ENCODE peak calls at places on chromosome 4, in five cellular contexts. One of them, this sample, is unnamed.

GRCh38 chr4:182662551-182662950 is 254.6 kb downstream of the DCTD start:
- DNase-seq in ovary: no peak
- DNase-seq in GM23338: no peak
- DNase-seq in fibroblast of lung: no peak
- DNase-seq in mesothelial cell of epicardium: no peak
- DNase-seq in this sample: no peak

GRCh38 chr4:183388021-183388420 is 56.4 kb upstream of the CDKN2AIP start:
- DNase-seq in ovary: no peak
- DNase-seq in GM23338: no peak
- DNase-seq in fibroblast of lung: no peak
- DNase-seq in mesothelial cell of epicardium: no peak
- DNase-seq in this sample: no peak

GRCh38 chr4:95715830-95716229 is 124.1 kb upstream of the PDHA2 start:
- DNase-seq in ovary: no peak
- DNase-seq in GM23338: no peak
- DNase-seq in fibroblast of lung: no peak
- DNase-seq in mesothelial cell of epicardium: no peak
- DNase-seq in this sample: no peak

GRCh38 chr4:78612398-78613005 is 60.9 kb downstream of the ANXA3 start:
- DNase-seq in ovary: no peak
- DNase-seq in GM23338: peak
- DNase-seq in fibroblast of lung: peak
- DNase-seq in mesothelial cell of epicardium: no peak
- DNase-seq in this sample: no peak

GRCh38 chr4:25098964-25099843 is 61.0 kb downstream of the SEPSECS start:
- DNase-seq in ovary: peak
- DNase-seq in GM23338: no peak
- DNase-seq in fibroblast of lung: peak
- DNase-seq in mesothelial cell of epicardium: no peak
- DNase-seq in this sample: no peak

GRCh38 chr4:120466429-120466828 is 399.8 kb upstream of the MAD2L1 start:
- DNase-seq in ovary: no peak
- DNase-seq in GM23338: peak
- DNase-seq in fibroblast of lung: no peak
- DNase-seq in mesothelial cell of epicardium: no peak
- DNase-seq in this sample: no peak

GRCh38 chr4:181957088-181957487 is 286.1 kb upstream of the TENM3 start:
- DNase-seq in ovary: no peak
- DNase-seq in GM23338: no peak
- DNase-seq in fibroblast of lung: peak
- DNase-seq in mesothelial cell of epicardium: no peak
- DNase-seq in this sample: no peak

GRCh38 chr4:76622126-76622525 is 187.1 kb downstream of the SHROOM3 start:
- DNase-seq in ovary: no peak
- DNase-seq in GM23338: no peak
- DNase-seq in fibroblast of lung: no peak
- DNase-seq in mesothelial cell of epicardium: no peak
- DNase-seq in this sample: no peak

GRCh38 chr4:40719008-40719623 is 30.6 kb upstream of the NSUN7 start:
- DNase-seq in ovary: no peak
- DNase-seq in GM23338: peak
- DNase-seq in fibroblast of lung: peak
- DNase-seq in mesothelial cell of epicardium: no peak
- DNase-seq in this sample: no peak

GRCh38 chr4:169270156-169270809 is 473 bp downstream of the SH3RF1 start:
- DNase-seq in ovary: peak
- DNase-seq in GM23338: peak
- DNase-seq in fibroblast of lung: peak
- DNase-seq in mesothelial cell of epicardium: peak
- DNase-seq in this sample: peak

GRCh38 chr4:132513491-132513890 is 635.6 kb upstream of the PCDH10 start:
- DNase-seq in ovary: no peak
- DNase-seq in GM23338: peak
- DNase-seq in fibroblast of lung: no peak
- DNase-seq in mesothelial cell of epicardium: no peak
- DNase-seq in this sample: no peak

GRCh38 chr4:125060376-125060775 is 254.4 kb upstream of the FAT4 start:
- DNase-seq in ovary: no peak
- DNase-seq in GM23338: no peak
- DNase-seq in fibroblast of lung: no peak
- DNase-seq in mesothelial cell of epicardium: no peak
- DNase-seq in this sample: no peak

GRCh38 chr4:140300271-140300970 is 73.0 kb upstream of the SCOC start:
- DNase-seq in ovary: no peak
- DNase-seq in GM23338: no peak
- DNase-seq in fibroblast of lung: peak
- DNase-seq in mesothelial cell of epicardium: no peak
- DNase-seq in this sample: no peak

GRCh38 chr4:168888715-168889215 is 121.3 kb downstream of the CBR4 start:
- DNase-seq in ovary: no peak
- DNase-seq in GM23338: no peak
- DNase-seq in fibroblast of lung: no peak
- DNase-seq in mesothelial cell of epicardium: no peak
- DNase-seq in this sample: no peak

GRCh38 chr4:84503495-84504437 is 4.7 kb upstream of the NKX6-1 start:
- DNase-seq in ovary: no peak
- DNase-seq in GM23338: peak
- DNase-seq in fibroblast of lung: peak
- DNase-seq in mesothelial cell of epicardium: no peak
- DNase-seq in this sample: no peak

GRCh38 chr4:165175879-165176278 is 31.5 kb upstream of the KLHL2 start:
- DNase-seq in ovary: no peak
- DNase-seq in GM23338: no peak
- DNase-seq in fibroblast of lung: no peak
- DNase-seq in mesothelial cell of epicardium: no peak
- DNase-seq in this sample: no peak

GRCh38 chr4:40395166-40395900 is 60.2 kb downstream of the CHRNA9 start:
- DNase-seq in ovary: no peak
- DNase-seq in GM23338: no peak
- DNase-seq in fibroblast of lung: no peak
- DNase-seq in mesothelial cell of epicardium: no peak
- DNase-seq in this sample: no peak

GRCh38 chr4:152408514-152409327 is 127.2 kb downstream of the FBXW7 start:
- DNase-seq in ovary: no peak
- DNase-seq in GM23338: peak
- DNase-seq in fibroblast of lung: peak
- DNase-seq in mesothelial cell of epicardium: no peak
- DNase-seq in this sample: no peak

GRCh38 chr4:81351653-81352455 is 119.9 kb downstream of the RASGEF1B start:
- DNase-seq in ovary: peak
- DNase-seq in GM23338: peak
- DNase-seq in fibroblast of lung: peak
- DNase-seq in mesothelial cell of epicardium: peak
- DNase-seq in this sample: no peak

GRCh38 chr4:53141308-53141707 is 224.6 kb downstream of the SCFD2 start:
- DNase-seq in ovary: no peak
- DNase-seq in GM23338: no peak
- DNase-seq in fibroblast of lung: no peak
- DNase-seq in mesothelial cell of epicardium: no peak
- DNase-seq in this sample: no peak

GRCh38 chr4:147599764-147600163 is 17.4 kb upstream of the TMEM184C start:
- DNase-seq in ovary: no peak
- DNase-seq in GM23338: no peak
- DNase-seq in fibroblast of lung: no peak
- DNase-seq in mesothelial cell of epicardium: no peak
- DNase-seq in this sample: no peak

GRCh38 chr4:75939890-75940691 is 722 bp downstream of the NAAA start:
- DNase-seq in ovary: peak
- DNase-seq in GM23338: peak
- DNase-seq in fibroblast of lung: peak
- DNase-seq in mesothelial cell of epicardium: no peak
- DNase-seq in this sample: peak

GRCh38 chr4:6530964-6531363 is 44.0 kb upstream of the MAN2B2 start:
- DNase-seq in ovary: no peak
- DNase-seq in GM23338: no peak
- DNase-seq in fibroblast of lung: no peak
- DNase-seq in mesothelial cell of epicardium: no peak
- DNase-seq in this sample: no peak

GRCh38 chr4:153919667-153920066 is 130.8 kb upstream of the SFRP2 start:
- DNase-seq in ovary: no peak
- DNase-seq in GM23338: no peak
- DNase-seq in fibroblast of lung: peak
- DNase-seq in mesothelial cell of epicardium: no peak
- DNase-seq in this sample: no peak

GRCh38 chr4:151930372-151930771 is 169.6 kb upstream of the GATB start:
- DNase-seq in ovary: no peak
- DNase-seq in GM23338: no peak
- DNase-seq in fibroblast of lung: no peak
- DNase-seq in mesothelial cell of epicardium: no peak
- DNase-seq in this sample: no peak

GRCh38 chr4:40328383-40328782 is 6.8 kb upstream of the CHRNA9 start:
- DNase-seq in ovary: no peak
- DNase-seq in GM23338: no peak
- DNase-seq in fibroblast of lung: no peak
- DNase-seq in mesothelial cell of epicardium: no peak
- DNase-seq in this sample: no peak

DNA sequence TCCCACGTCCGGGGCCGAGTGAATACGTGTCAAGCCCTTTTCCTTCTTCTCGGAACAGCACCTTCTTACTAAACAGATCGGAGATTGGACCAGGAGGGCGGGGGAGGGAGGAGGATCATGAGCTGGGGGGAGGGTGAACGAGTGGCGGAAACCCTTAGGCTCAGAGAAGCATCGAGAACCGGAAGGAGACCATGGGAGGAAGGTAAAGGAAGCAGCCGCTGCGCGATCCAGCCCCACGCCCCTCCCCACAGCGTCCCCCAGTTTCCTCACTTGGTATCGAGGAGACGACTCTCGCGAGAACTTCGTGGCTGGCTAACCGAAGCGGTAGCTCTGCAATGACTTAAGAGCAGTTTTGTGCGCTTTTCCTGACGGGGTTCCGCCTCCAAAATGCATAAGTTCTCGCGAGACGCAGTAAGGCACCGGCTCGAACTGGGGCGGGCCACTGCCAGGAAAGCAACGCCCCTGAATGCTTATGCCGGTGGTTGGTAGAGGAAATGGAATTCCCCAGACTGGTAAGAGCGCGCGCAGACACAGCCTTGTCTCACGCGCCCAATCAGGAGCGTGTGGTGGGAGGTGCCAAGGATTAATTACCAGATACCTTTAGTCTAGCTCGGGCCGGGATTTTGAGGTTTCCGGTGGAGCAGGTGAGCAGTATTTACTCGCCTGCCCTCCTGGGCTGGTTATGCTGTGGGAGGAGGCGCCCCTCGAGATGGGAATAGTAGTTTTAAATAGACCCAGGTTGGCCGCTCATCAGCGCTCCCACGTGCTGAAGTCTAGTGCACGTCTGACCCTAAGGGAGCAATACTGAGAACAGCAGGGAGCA is 534 bp upstream of the UBE2D3 start:
- DNase-seq in ovary: peak
- DNase-seq in GM23338: peak
- DNase-seq in fibroblast of lung: peak
- DNase-seq in mesothelial cell of epicardium: peak
- DNase-seq in this sample: peak
- TF ChIP-seq CTCF in ovary: no peak
- TF ChIP-seq CTCF in GM23338: no peak
- TF ChIP-seq CTCF in fibroblast of lung: peak
- TF ChIP-seq CTCF in mesothelial cell of epicardium: no peak
- TF ChIP-seq CTCF in this sample: no peak

DNA sequence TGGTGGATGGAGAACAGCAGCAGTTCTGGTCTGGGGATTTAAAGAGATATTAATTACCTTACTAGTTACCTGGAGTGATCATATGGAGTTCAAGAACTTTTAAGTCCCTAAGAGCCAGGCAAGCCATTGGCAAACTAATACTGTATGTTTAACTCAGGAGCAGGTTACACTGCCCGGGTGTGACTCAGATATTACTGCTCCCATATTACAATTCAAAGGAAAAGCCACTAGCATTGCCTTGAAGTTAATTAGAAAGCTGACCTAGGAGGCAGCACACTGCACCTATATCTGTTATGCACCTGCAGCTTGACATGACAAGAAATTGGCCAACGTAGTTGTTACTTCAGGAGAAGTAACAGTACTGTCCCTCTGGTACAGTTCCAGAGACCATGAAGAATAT is 47.2 kb downstream of the GRK4 start:
- DNase-seq in ovary: no peak
- DNase-seq in GM23338: no peak
- DNase-seq in fibroblast of lung: no peak
- DNase-seq in mesothelial cell of epicardium: no peak
- DNase-seq in this sample: no peak
- TF ChIP-seq CTCF in ovary: no peak
- TF ChIP-seq CTCF in GM23338: no peak
- TF ChIP-seq CTCF in fibroblast of lung: no peak
- TF ChIP-seq CTCF in mesothelial cell of epicardium: no peak
- TF ChIP-seq CTCF in this sample: no peak

DNA sequence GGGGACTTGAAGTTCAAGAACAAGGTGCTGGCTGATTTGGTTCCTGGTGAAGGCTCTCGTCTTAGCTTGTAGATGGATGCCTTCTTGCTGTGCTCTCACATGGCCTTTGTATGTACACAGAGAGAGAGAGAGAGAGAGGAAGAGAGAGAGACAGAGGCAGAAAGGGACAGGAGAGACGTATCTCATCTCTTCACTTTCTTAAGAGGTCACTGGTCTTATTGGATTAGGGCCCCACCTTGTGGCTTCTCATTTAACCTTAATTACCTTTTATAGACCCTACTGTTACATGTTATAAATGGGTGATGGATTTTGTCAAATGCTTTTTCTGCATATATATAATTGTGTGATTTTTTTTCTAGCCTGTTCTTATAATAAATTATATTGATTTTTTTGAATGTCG is 1444.2 kb downstream of the ADGRL3 start:
- DNase-seq in ovary: no peak
- DNase-seq in GM23338: peak
- DNase-seq in fibroblast of lung: peak
- DNase-seq in mesothelial cell of epicardium: no peak
- DNase-seq in this sample: no peak
- TF ChIP-seq CTCF in ovary: no peak
- TF ChIP-seq CTCF in GM23338: peak
- TF ChIP-seq CTCF in fibroblast of lung: peak
- TF ChIP-seq CTCF in mesothelial cell of epicardium: no peak
- TF ChIP-seq CTCF in this sample: no peak

DNA sequence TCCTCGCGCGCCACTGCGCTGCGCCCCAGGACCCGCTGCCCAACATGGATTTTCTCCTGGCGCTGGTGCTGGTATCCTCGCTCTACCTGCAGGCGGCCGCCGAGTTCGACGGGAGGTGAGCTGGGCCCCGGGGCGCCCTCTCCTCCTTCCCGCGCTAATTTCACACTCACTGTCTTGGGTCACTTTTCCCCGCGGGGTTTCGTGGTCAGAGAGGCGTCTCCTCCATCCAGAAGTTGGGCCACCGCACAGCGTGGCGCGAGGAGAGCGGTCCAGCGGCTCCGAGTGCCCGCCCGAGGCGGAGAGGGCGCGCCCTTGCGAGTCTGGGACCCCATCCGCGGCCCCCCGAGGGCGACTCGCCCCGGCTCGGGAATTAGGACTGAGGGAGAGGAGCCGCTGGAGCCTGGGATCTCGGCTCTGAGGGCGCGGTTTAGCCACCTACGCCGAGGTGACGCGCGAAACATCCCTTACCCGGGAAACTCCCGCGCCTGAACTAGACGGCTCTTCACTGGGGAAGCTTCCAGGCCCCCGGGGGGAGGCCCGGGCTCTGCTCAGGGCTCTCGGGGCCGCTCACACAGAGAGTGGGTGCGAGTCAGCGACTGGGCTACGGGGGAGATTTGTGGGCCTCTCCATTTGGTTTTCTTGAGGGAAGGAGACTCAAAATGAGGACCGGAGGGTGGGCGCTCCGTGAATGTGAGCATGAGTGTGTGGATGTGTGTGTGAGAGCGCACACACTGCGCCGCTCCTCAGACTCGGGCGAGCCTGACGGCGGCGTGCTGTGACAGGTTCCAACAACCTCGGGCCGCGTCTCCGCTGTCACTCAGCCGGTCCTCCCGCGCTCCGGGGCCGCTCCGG is 564 bp downstream of the NPNT start:
- DNase-seq in ovary: peak
- DNase-seq in GM23338: peak
- DNase-seq in fibroblast of lung: no peak
- DNase-seq in mesothelial cell of epicardium: peak
- DNase-seq in this sample: no peak
- TF ChIP-seq CTCF in ovary: no peak
- TF ChIP-seq CTCF in GM23338: no peak
- TF ChIP-seq CTCF in fibroblast of lung: no peak
- TF ChIP-seq CTCF in mesothelial cell of epicardium: no peak
- TF ChIP-seq CTCF in this sample: no peak